ENCODE peak calls at places on chromosome 21, in nine cellular contexts. One of them, this sample, is unnamed.

GRCh38 chr21:37862536-37862935 is 53.7 kb downstream of the KCNJ6 start:
- DNase-seq in central memory CD8-positive, alpha-beta T cell: no peak
- DNase-seq in PC-3: peak; percentile 39
- DNase-seq in GM10248: peak; percentile 33
- DNase-seq in NCI-H1694 treated with DMSO at 0.1 percent for 48 hours: peak; percentile 93
- DNase-seq in bronchial epithelial cell: peak; percentile 43
- DNase-seq in posterior vena cava: no peak
- DNase-seq in NAMALWA: peak; percentile 87
- DNase-seq in ACHN: peak; percentile 19
- DNase-seq in this sample: no peak

GRCh38 chr21:18000961-18001522 is 181.9 kb upstream of the C21orf91 start:
- DNase-seq in PC-3: no peak
- DNase-seq in GM10248: no peak
- DNase-seq in central memory CD8-positive, alpha-beta T cell: no peak
- DNase-seq in NCI-H1694 treated with DMSO at 0.1 percent for 48 hours: no peak
- DNase-seq in bronchial epithelial cell: no peak
- DNase-seq in NAMALWA: no peak
- DNase-seq in ACHN: no peak
- DNase-seq in posterior vena cava: no peak
- DNase-seq in this sample: no peak

GRCh38 chr21:29638761-29639327 is 301.0 kb downstream of the GRIK1 start:
- DNase-seq in central memory CD8-positive, alpha-beta T cell: no peak
- DNase-seq in PC-3: no peak
- DNase-seq in ACHN: no peak
- DNase-seq in posterior vena cava: no peak
- DNase-seq in GM10248: no peak
- DNase-seq in bronchial epithelial cell: no peak
- DNase-seq in NCI-H1694 treated with DMSO at 0.1 percent for 48 hours: no peak
- DNase-seq in NAMALWA: peak; percentile 16
- DNase-seq in this sample: no peak

GRCh38 chr21:43864806-43865470 is at the start of gene AGPAT3:
- DNase-seq in PC-3: peak; percentile 15
- DNase-seq in NAMALWA: peak; percentile 21
- DNase-seq in NCI-H1694 treated with DMSO at 0.1 percent for 48 hours: no peak
- DNase-seq in posterior vena cava: peak; percentile 79
- DNase-seq in central memory CD8-positive, alpha-beta T cell: no peak
- DNase-seq in bronchial epithelial cell: no peak
- DNase-seq in ACHN: no peak
- DNase-seq in GM10248: peak; percentile 66
- DNase-seq in this sample: no peak

GRCh38 chr21:44970766-44971671 is 31.2 kb downstream of the SLX9 start:
- DNase-seq in GM10248: no peak
- DNase-seq in PC-3: no peak
- DNase-seq in bronchial epithelial cell: no peak
- DNase-seq in central memory CD8-positive, alpha-beta T cell: no peak
- DNase-seq in NAMALWA: no peak
- DNase-seq in ACHN: no peak
- DNase-seq in posterior vena cava: no peak
- DNase-seq in NCI-H1694 treated with DMSO at 0.1 percent for 48 hours: no peak
- DNase-seq in this sample: no peak

GRCh38 chr21:36693144-36694040 is 5.5 kb upstream of the SIM2 start:
- DNase-seq in PC-3: no peak
- DNase-seq in ACHN: no peak
- DNase-seq in posterior vena cava: no peak
- DNase-seq in GM10248: peak; percentile 28
- DNase-seq in central memory CD8-positive, alpha-beta T cell: no peak
- DNase-seq in NAMALWA: no peak
- DNase-seq in bronchial epithelial cell: no peak
- DNase-seq in NCI-H1694 treated with DMSO at 0.1 percent for 48 hours: no peak
- DNase-seq in this sample: no peak

GRCh38 chr21:38349111-38349746 is 92.4 kb downstream of the KCNJ15 start:
- DNase-seq in GM10248: no peak
- DNase-seq in NAMALWA: no peak
- DNase-seq in bronchial epithelial cell: peak; percentile 20
- DNase-seq in central memory CD8-positive, alpha-beta T cell: no peak
- DNase-seq in NCI-H1694 treated with DMSO at 0.1 percent for 48 hours: no peak
- DNase-seq in ACHN: no peak
- DNase-seq in PC-3: no peak
- DNase-seq in posterior vena cava: no peak
- DNase-seq in this sample: no peak

GRCh38 chr21:43930074-43930847 is 65.2 kb downstream of the AGPAT3 start:
- DNase-seq in GM10248: no peak
- DNase-seq in ACHN: no peak
- DNase-seq in posterior vena cava: no peak
- DNase-seq in NAMALWA: no peak
- DNase-seq in PC-3: no peak
- DNase-seq in central memory CD8-positive, alpha-beta T cell: no peak
- DNase-seq in NCI-H1694 treated with DMSO at 0.1 percent for 48 hours: no peak
- DNase-seq in bronchial epithelial cell: no peak
- DNase-seq in this sample: no peak

GRCh38 chr21:36859744-36860501 is 106.5 kb downstream of the HLCS start:
- DNase-seq in bronchial epithelial cell: peak; percentile 67
- DNase-seq in posterior vena cava: peak; percentile 91
- DNase-seq in PC-3: peak; percentile 93
- DNase-seq in ACHN: peak; percentile 47
- DNase-seq in NCI-H1694 treated with DMSO at 0.1 percent for 48 hours: no peak
- DNase-seq in GM10248: peak; percentile 41
- DNase-seq in central memory CD8-positive, alpha-beta T cell: no peak
- DNase-seq in NAMALWA: peak; percentile 87
- DNase-seq in this sample: peak; percentile 69

GRCh38 chr21:31218830-31219608 is 125.0 kb downstream of the TIAM1 start:
- DNase-seq in NAMALWA: no peak
- DNase-seq in NCI-H1694 treated with DMSO at 0.1 percent for 48 hours: no peak
- DNase-seq in posterior vena cava: peak; percentile 86
- DNase-seq in ACHN: no peak
- DNase-seq in bronchial epithelial cell: peak; percentile 91
- DNase-seq in GM10248: no peak
- DNase-seq in PC-3: peak; percentile 97
- DNase-seq in central memory CD8-positive, alpha-beta T cell: no peak
- DNase-seq in this sample: no peak

GRCh38 chr21:28953247-28953646 is 39.4 kb downstream of the LTN1 start:
- DNase-seq in posterior vena cava: no peak
- DNase-seq in PC-3: no peak
- DNase-seq in NCI-H1694 treated with DMSO at 0.1 percent for 48 hours: no peak
- DNase-seq in NAMALWA: no peak
- DNase-seq in bronchial epithelial cell: no peak
- DNase-seq in GM10248: peak; percentile 26
- DNase-seq in central memory CD8-positive, alpha-beta T cell: no peak
- DNase-seq in ACHN: no peak
- DNase-seq in this sample: no peak

GRCh38 chr21:26842300-26842699 is 2.9 kb downstream of the ADAMTS1 start:
- DNase-seq in bronchial epithelial cell: no peak
- DNase-seq in posterior vena cava: no peak
- DNase-seq in central memory CD8-positive, alpha-beta T cell: no peak
- DNase-seq in NAMALWA: no peak
- DNase-seq in GM10248: no peak
- DNase-seq in PC-3: peak; percentile 22
- DNase-seq in ACHN: peak; percentile 33
- DNase-seq in NCI-H1694 treated with DMSO at 0.1 percent for 48 hours: no peak
- DNase-seq in this sample: no peak

GRCh38 chr21:32941263-32941662 is 84.5 kb upstream of the OLIG2 start:
- DNase-seq in PC-3: no peak
- DNase-seq in central memory CD8-positive, alpha-beta T cell: no peak
- DNase-seq in NCI-H1694 treated with DMSO at 0.1 percent for 48 hours: no peak
- DNase-seq in ACHN: no peak
- DNase-seq in GM10248: no peak
- DNase-seq in posterior vena cava: no peak
- DNase-seq in NAMALWA: no peak
- DNase-seq in bronchial epithelial cell: no peak
- DNase-seq in this sample: no peak

GRCh38 chr21:33402011-33402979 is 918 bp upstream of the IFNGR2 start:
- DNase-seq in PC-3: no peak
- DNase-seq in posterior vena cava: peak; percentile 93
- DNase-seq in central memory CD8-positive, alpha-beta T cell: no peak
- DNase-seq in bronchial epithelial cell: peak; percentile 62
- DNase-seq in GM10248: peak; percentile 65
- DNase-seq in ACHN: no peak
- DNase-seq in NAMALWA: peak; percentile 54
- DNase-seq in NCI-H1694 treated with DMSO at 0.1 percent for 48 hours: no peak
- DNase-seq in this sample: peak; percentile 83

GRCh38 chr21:41865002-41865777 is 14.0 kb downstream of the PRDM15 start:
- DNase-seq in NAMALWA: peak; percentile 55
- DNase-seq in posterior vena cava: peak; percentile 58
- DNase-seq in NCI-H1694 treated with DMSO at 0.1 percent for 48 hours: no peak
- DNase-seq in GM10248: peak; percentile 71
- DNase-seq in central memory CD8-positive, alpha-beta T cell: no peak
- DNase-seq in bronchial epithelial cell: no peak
- DNase-seq in PC-3: no peak
- DNase-seq in ACHN: no peak
- DNase-seq in this sample: no peak

GRCh38 chr21:37912616-37913015 is 3.6 kb downstream of the KCNJ6 start:
- DNase-seq in NCI-H1694 treated with DMSO at 0.1 percent for 48 hours: no peak
- DNase-seq in NAMALWA: no peak
- DNase-seq in posterior vena cava: no peak
- DNase-seq in ACHN: no peak
- DNase-seq in GM10248: no peak
- DNase-seq in PC-3: no peak
- DNase-seq in bronchial epithelial cell: no peak
- DNase-seq in central memory CD8-positive, alpha-beta T cell: no peak
- DNase-seq in this sample: no peak

GRCh38 chr21:34688145-34688544 is 19.4 kb downstream of the CLIC6 start:
- DNase-seq in NCI-H1694 treated with DMSO at 0.1 percent for 48 hours: no peak
- DNase-seq in ACHN: no peak
- DNase-seq in GM10248: no peak
- DNase-seq in bronchial epithelial cell: peak; percentile 26
- DNase-seq in posterior vena cava: no peak
- DNase-seq in PC-3: no peak
- DNase-seq in NAMALWA: peak; percentile 83
- DNase-seq in central memory CD8-positive, alpha-beta T cell: no peak
- DNase-seq in this sample: no peak

GRCh38 chr21:15005391-15005790 is 59.4 kb downstream of the NRIP1 start:
- DNase-seq in NAMALWA: no peak
- DNase-seq in PC-3: no peak
- DNase-seq in NCI-H1694 treated with DMSO at 0.1 percent for 48 hours: no peak
- DNase-seq in posterior vena cava: no peak
- DNase-seq in ACHN: no peak
- DNase-seq in bronchial epithelial cell: no peak
- DNase-seq in central memory CD8-positive, alpha-beta T cell: no peak
- DNase-seq in GM10248: no peak
- DNase-seq in this sample: no peak

GRCh38 chr21:25456672-25457071 is 150.6 kb downstream of the MRPL39 start:
- DNase-seq in ACHN: no peak
- DNase-seq in posterior vena cava: no peak
- DNase-seq in PC-3: peak; percentile 52
- DNase-seq in bronchial epithelial cell: peak; percentile 2
- DNase-seq in NCI-H1694 treated with DMSO at 0.1 percent for 48 hours: no peak
- DNase-seq in central memory CD8-positive, alpha-beta T cell: no peak
- DNase-seq in NAMALWA: peak; percentile 25
- DNase-seq in GM10248: peak; percentile 20
- DNase-seq in this sample: no peak

GRCh38 chr21:16770279-16770678 is 742.6 kb upstream of the CXADR start:
- DNase-seq in posterior vena cava: no peak
- DNase-seq in PC-3: no peak
- DNase-seq in NAMALWA: no peak
- DNase-seq in NCI-H1694 treated with DMSO at 0.1 percent for 48 hours: no peak
- DNase-seq in central memory CD8-positive, alpha-beta T cell: no peak
- DNase-seq in bronchial epithelial cell: no peak
- DNase-seq in GM10248: no peak
- DNase-seq in ACHN: no peak
- DNase-seq in this sample: no peak

GRCh38 chr21:21163904-21164303 is 165.7 kb downstream of the NCAM2 start:
- DNase-seq in central memory CD8-positive, alpha-beta T cell: no peak
- DNase-seq in PC-3: peak; percentile 72
- DNase-seq in posterior vena cava: no peak
- DNase-seq in NAMALWA: peak; percentile 74
- DNase-seq in GM10248: peak; percentile 10
- DNase-seq in bronchial epithelial cell: peak; percentile 31
- DNase-seq in ACHN: peak; percentile 67
- DNase-seq in NCI-H1694 treated with DMSO at 0.1 percent for 48 hours: peak; percentile 45
- DNase-seq in this sample: no peak

GRCh38 chr21:41217656-41218380 is 49.9 kb downstream of the BACE2 start:
- DNase-seq in posterior vena cava: peak; percentile 92
- DNase-seq in central memory CD8-positive, alpha-beta T cell: no peak
- DNase-seq in GM10248: no peak
- DNase-seq in NAMALWA: no peak
- DNase-seq in bronchial epithelial cell: no peak
- DNase-seq in ACHN: no peak
- DNase-seq in PC-3: no peak
- DNase-seq in NCI-H1694 treated with DMSO at 0.1 percent for 48 hours: no peak
- DNase-seq in this sample: peak; percentile 61

GRCh38 chr21:43608225-43608624 is 51.1 kb downstream of the HSF2BP start:
- DNase-seq in PC-3: peak; percentile 51
- DNase-seq in GM10248: no peak
- DNase-seq in posterior vena cava: no peak
- DNase-seq in NAMALWA: peak; percentile 28
- DNase-seq in ACHN: no peak
- DNase-seq in central memory CD8-positive, alpha-beta T cell: no peak
- DNase-seq in bronchial epithelial cell: peak; percentile 89
- DNase-seq in NCI-H1694 treated with DMSO at 0.1 percent for 48 hours: no peak
- DNase-seq in this sample: no peak

GRCh38 chr21:42220138-42220701 is 1.3 kb downstream of the ABCG1 start:
- DNase-seq in ACHN: peak; percentile 46
- DNase-seq in posterior vena cava: peak; percentile 82
- DNase-seq in bronchial epithelial cell: peak; percentile 91
- DNase-seq in NCI-H1694 treated with DMSO at 0.1 percent for 48 hours: peak; percentile 93
- DNase-seq in PC-3: peak; percentile 84
- DNase-seq in GM10248: peak; percentile 63
- DNase-seq in central memory CD8-positive, alpha-beta T cell: peak; percentile 66
- DNase-seq in NAMALWA: peak; percentile 95
- DNase-seq in this sample: peak; percentile 61

GRCh38 chr21:44880762-44881585 is 7.5 kb upstream of the PTTG1IP start:
- DNase-seq in ACHN: peak; percentile 83
- DNase-seq in central memory CD8-positive, alpha-beta T cell: no peak
- DNase-seq in NAMALWA: peak; percentile 25
- DNase-seq in posterior vena cava: peak; percentile 62
- DNase-seq in GM10248: no peak
- DNase-seq in bronchial epithelial cell: peak; percentile 31
- DNase-seq in NCI-H1694 treated with DMSO at 0.1 percent for 48 hours: no peak
- DNase-seq in PC-3: peak; percentile 72
- DNase-seq in this sample: no peak

GRCh38 chr21:31909772-31910470 is 37.1 kb downstream of the HUNK start:
- DNase-seq in central memory CD8-positive, alpha-beta T cell: no peak
- DNase-seq in posterior vena cava: no peak
- DNase-seq in GM10248: no peak
- DNase-seq in bronchial epithelial cell: no peak
- DNase-seq in ACHN: no peak
- DNase-seq in NAMALWA: no peak
- DNase-seq in NCI-H1694 treated with DMSO at 0.1 percent for 48 hours: no peak
- DNase-seq in PC-3: no peak
- DNase-seq in this sample: no peak

GRCh38 chr21:43712268-43712942 is 6.5 kb upstream of the PDXK start:
- DNase-seq in PC-3: peak; percentile 98
- DNase-seq in GM10248: no peak
- DNase-seq in NCI-H1694 treated with DMSO at 0.1 percent for 48 hours: no peak
- DNase-seq in ACHN: peak; percentile 93
- DNase-seq in central memory CD8-positive, alpha-beta T cell: no peak
- DNase-seq in bronchial epithelial cell: peak; percentile 90
- DNase-seq in posterior vena cava: no peak
- DNase-seq in NAMALWA: no peak
- DNase-seq in this sample: no peak

GRCh38 chr21:38267136-38267535 is 10.3 kb downstream of the KCNJ15 start:
- DNase-seq in NAMALWA: no peak
- DNase-seq in central memory CD8-positive, alpha-beta T cell: no peak
- DNase-seq in ACHN: no peak
- DNase-seq in bronchial epithelial cell: no peak
- DNase-seq in PC-3: no peak
- DNase-seq in GM10248: no peak
- DNase-seq in posterior vena cava: no peak
- DNase-seq in NCI-H1694 treated with DMSO at 0.1 percent for 48 hours: no peak
- DNase-seq in this sample: no peak

GRCh38 chr21:34779860-34780259 is 111.1 kb downstream of the CLIC6 start:
- DNase-seq in NCI-H1694 treated with DMSO at 0.1 percent for 48 hours: no peak
- DNase-seq in PC-3: no peak
- DNase-seq in bronchial epithelial cell: no peak
- DNase-seq in central memory CD8-positive, alpha-beta T cell: no peak
- DNase-seq in NAMALWA: no peak
- DNase-seq in ACHN: no peak
- DNase-seq in posterior vena cava: no peak
- DNase-seq in GM10248: no peak
- DNase-seq in this sample: no peak

GRCh38 chr21:44535963-44536362 is 4.0 kb downstream of the KRTAP10-1 start:
- DNase-seq in bronchial epithelial cell: no peak
- DNase-seq in PC-3: no peak
- DNase-seq in posterior vena cava: peak; percentile 78
- DNase-seq in ACHN: no peak
- DNase-seq in NCI-H1694 treated with DMSO at 0.1 percent for 48 hours: no peak
- DNase-seq in NAMALWA: no peak
- DNase-seq in central memory CD8-positive, alpha-beta T cell: no peak
- DNase-seq in GM10248: no peak
- DNase-seq in this sample: peak; percentile 23

GRCh38 chr21:43750339-43751033 is 25.6 kb downstream of the CSTB start:
- DNase-seq in bronchial epithelial cell: no peak
- DNase-seq in GM10248: no peak
- DNase-seq in PC-3: no peak
- DNase-seq in NAMALWA: no peak
- DNase-seq in central memory CD8-positive, alpha-beta T cell: no peak
- DNase-seq in NCI-H1694 treated with DMSO at 0.1 percent for 48 hours: no peak
- DNase-seq in ACHN: no peak
- DNase-seq in posterior vena cava: no peak
- DNase-seq in this sample: no peak